ENCODE peak calls at places on chromosomes 5 and 9, in six cellular contexts. N, U, X, D, S and K are unnamed samples.

GRCh38 chr9:32627394-32627954 is 8.0 kb downstream of the TAF1L start:
- DNase-seq in X (no peak), U (no peak), S (no peak), N (no peak), D (no peak), K (no peak)

GRCh38 chr9:114448706-114449105 is 56.6 kb downstream of the WHRN start:
- DNase-seq in X (no peak), S (no peak), D (no peak), N (no peak), U (no peak), K (no peak)

GRCh38 chr5:54707841-54708240 is 190.3 kb downstream of the SNX18 start:
- DNase-seq in S (no peak), X (no peak), U (no peak), N (no peak), D (no peak), K (no peak)

GRCh38 chr9:92468206-92468605 is 14.1 kb downstream of the ASPN start:
- DNase-seq in S (no peak), X (no peak), D (no peak), N (no peak), U (no peak), K (no peak)

GRCh38 chr9:92974161-92974661 is 26.9 kb downstream of the FGD3 start:
- DNase-seq in N (no peak), X (no peak), S (no peak), D (no peak), U (no peak), K (no peak)

GRCh38 chr9:133477461-133477860 is 1.4 kb downstream of the SLC2A6 start:
- DNase-seq in S (no peak), X (no peak), N (no peak), U (no peak), D (no peak), K (peak; percentile 21)

GRCh38 chr5:127231118-127231517 is 59.5 kb upstream of the MEGF10 start:
- DNase-seq in S (no peak), X (no peak), D (no peak), U (no peak), N (no peak), K (no peak)

GRCh38 chr5:20523099-20523498 is 535.1 kb upstream of the CDH18 start:
- DNase-seq in U (no peak), D (no peak), X (no peak), S (no peak), N (no peak), K (no peak)

GRCh38 chr5:28397502-28397941 is 1359.1 kb upstream of the CDH9 start:
- DNase-seq in D (no peak), N (no peak), X (no peak), U (no peak), S (no peak), K (no peak)

GRCh38 chr5:135874461-135874860 is 21.2 kb downstream of the IL9 start:
- DNase-seq in U (no peak), X (no peak), N (no peak), S (no peak), D (no peak), K (no peak)

GRCh38 chr9:95004452-95005275 is 278.2 kb downstream of the AOPEP start:
- DNase-seq in X (peak; percentile 85), D (peak; percentile 60), U (peak; percentile 78), N (peak; percentile 80), S (no peak), K (peak; percentile 82)

GRCh38 chr9:7140401-7140800 is 382.6 kb downstream of the KDM4C start:
- DNase-seq in X (no peak), D (no peak), S (no peak), N (no peak), U (no peak), K (no peak)

GRCh38 chr5:172778223-172778814 is 7.3 kb upstream of the DUSP1 start:
- DNase-seq in S (no peak), D (no peak), N (no peak), X (no peak), U (no peak), K (peak; percentile 71)

GRCh38 chr5:91224969-91225368 is 158.1 kb downstream of the ARRDC3 start:
- DNase-seq in X (no peak), N (no peak), U (no peak), S (no peak), D (no peak), K (no peak)

GRCh38 chr9:107488400-107489143 is 997 bp downstream of the KLF4 start:
- DNase-seq in S (peak; percentile 44), U (peak; percentile 70), X (peak; percentile 53), N (peak; percentile 51), D (peak; percentile 81), K (peak; percentile 85)

GRCh38 chr9:137174722-137175293 is 3.0 kb upstream of the TMEM210 start:
- DNase-seq in U (no peak), X (peak; percentile 50), N (no peak), D (no peak), S (no peak), K (no peak)

GRCh38 chr9:137173795-137174664 is 2.2 kb upstream of the TMEM210 start:
- DNase-seq in U (no peak), S (no peak), X (no peak), D (no peak), N (no peak), K (no peak)

GRCh38 chr9:137178201-137178938 is 6.5 kb upstream of the TMEM210 start:
- DNase-seq in N (no peak), S (no peak), U (no peak), X (no peak), D (no peak), K (no peak)

GRCh38 chr9:137175345-137175961 is 3.6 kb upstream of the TMEM210 start:
- DNase-seq in X (peak; percentile 54), D (no peak), N (peak; percentile 63), S (no peak), U (no peak), K (no peak)

GRCh38 chr9:137176302-137177182 is 4.7 kb upstream of the TMEM210 start:
- DNase-seq in S (no peak), N (peak; percentile 69), D (peak; percentile 39), U (no peak), X (peak; percentile 81), K (no peak)
- TF ChIP-seq CTCF in S (peak; percentile 48), N (peak; percentile 89), D (peak; percentile 65), U (peak; percentile 36), X (peak; percentile 5), K (peak; percentile 41)

GRCh38 chr9:127603226-127603625 is 8.9 kb upstream of the STXBP1 start:
- DNase-seq in S (no peak), N (no peak), U (no peak), D (no peak), X (no peak), K (no peak)
- TF ChIP-seq CTCF in S (no peak), N (no peak), U (no peak), D (no peak), X (no peak), K (no peak)

GRCh38 chr5:145812877-145813276 is 22.3 kb downstream of the PRELID2 start:
- DNase-seq in X (no peak), N (no peak), U (no peak), S (no peak), D (no peak), K (no peak)

GRCh38 chr5:145806923-145807322 is 28.2 kb downstream of the PRELID2 start:
- DNase-seq in S (no peak), U (no peak), D (no peak), X (no peak), N (no peak), K (no peak)

DNA sequence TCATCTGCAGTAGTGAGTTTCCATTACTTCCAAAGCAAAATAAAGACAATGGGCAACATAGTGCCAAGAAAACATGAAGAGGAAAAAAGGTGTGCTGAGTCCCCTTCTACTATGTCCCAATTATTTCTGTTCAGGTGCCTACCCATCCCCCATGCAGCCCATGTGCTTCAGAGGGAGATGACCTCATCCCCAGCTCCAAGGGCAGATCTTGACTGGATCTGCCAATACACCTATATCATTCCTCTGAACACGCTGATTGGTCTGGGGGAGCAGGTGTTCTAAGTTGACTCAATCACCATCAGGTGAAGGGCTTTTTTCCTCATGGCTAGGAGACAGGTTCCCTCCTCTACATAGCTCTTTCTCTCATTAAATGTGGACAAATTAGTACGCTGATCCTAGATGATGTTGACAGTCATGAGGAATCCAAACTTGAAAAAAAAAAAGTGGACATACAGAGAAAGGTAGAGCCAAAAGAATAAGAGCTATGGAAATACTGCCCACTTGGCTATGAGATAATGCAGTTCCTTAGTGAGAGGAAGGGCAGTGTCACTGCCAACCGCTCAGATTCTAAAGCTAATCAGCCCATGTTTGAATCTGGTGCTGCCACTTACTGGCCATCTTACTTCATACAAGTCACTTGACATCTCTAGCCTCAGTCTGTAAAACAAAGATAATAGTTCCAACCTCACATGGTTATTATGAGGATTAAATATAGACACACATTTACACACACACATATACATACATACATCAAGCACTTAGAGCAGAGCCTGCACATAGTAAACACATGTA is 23.1 kb downstream of the PRELID2 start:
- DNase-seq in U (no peak), D (no peak), X (no peak), N (no peak), S (no peak), K (no peak)
- TF ChIP-seq CTCF in U (peak; percentile 8), D (no peak), X (no peak), N (peak; percentile 17), S (no peak), K (no peak)

GRCh38 chr5:160685695-160686094 is 166.3 kb downstream of the ATP10B start:
- DNase-seq in D (no peak), U (no peak), N (no peak), S (no peak), X (peak; percentile 29), K (peak; percentile 56)
- TF ChIP-seq CTCF in D (no peak), U (no peak), N (peak; percentile 30), S (peak; percentile 20), X (peak; percentile 6), K (no peak)

DNA sequence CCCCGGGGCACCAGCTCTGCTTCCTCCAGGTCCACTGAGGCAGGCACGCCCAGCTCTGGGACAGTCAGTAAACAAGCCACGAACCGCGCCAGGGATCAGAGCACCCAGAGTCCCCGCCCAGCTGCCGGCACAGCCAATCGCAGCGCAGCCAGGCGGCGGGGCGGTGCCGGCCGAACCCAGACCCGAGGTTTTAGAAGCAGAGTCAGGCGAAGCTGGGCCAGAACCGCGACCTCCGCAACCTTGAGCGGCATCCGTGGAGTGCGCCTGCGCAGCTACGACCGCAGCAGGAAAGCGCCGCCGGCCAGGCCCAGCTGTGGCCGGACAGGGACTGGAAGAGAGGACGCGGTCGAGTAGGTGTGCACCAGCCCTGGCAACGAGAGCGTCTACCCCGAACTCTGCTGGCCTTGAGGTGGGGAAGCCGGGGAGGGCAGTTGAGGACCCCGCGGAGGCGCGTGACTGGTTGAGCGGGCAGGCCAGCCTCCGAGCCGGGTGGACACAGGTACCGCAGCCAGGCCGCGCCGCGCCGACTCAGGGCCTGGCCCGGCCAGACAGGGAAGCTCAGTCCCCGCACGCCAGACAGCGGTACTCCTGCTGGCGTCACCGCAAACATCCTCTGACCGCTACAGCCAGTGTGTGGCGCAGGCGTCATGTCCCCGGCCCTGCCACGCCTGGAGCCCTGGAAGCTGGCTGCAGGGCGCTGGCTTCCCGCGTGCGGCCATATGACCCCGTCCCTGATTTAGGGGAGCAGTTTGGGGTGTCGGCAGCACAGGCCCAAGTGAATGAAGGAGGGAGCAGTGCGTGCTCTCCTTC is at the start of gene CTSL:
- DNase-seq in D (peak; percentile 86), S (no peak), U (peak; percentile 95), X (peak; percentile 35), N (peak; percentile 84), K (peak; percentile 90)
- TF ChIP-seq CTCF in D (peak; percentile 46), S (no peak), U (peak; percentile 16), X (no peak), N (peak; percentile 36), K (no peak)

DNA sequence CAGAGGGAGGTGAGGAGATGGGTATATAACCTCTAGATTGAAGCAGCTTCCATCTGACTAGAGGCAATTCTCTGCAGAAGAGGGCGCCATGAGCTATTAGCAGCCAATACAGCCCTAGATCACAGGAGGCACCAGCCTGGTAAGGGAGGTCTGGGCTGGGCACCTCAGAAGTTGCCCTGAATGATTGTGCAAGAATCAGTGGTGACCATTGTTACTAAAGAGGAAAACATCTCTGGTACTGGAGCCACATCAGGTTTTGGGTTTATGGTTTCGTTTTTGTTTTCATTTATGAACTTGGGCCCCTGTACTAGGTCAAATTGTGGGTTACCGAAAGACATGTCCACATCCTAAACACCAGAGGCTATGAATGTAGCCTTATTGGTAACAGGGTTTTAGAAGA is 342.0 kb downstream of the MLLT3 start:
- DNase-seq in S (no peak), X (no peak), N (no peak), U (no peak), D (no peak), K (no peak)
- TF ChIP-seq CTCF in S (no peak), X (no peak), N (no peak), U (no peak), D (no peak), K (no peak)